ENCODE peak calls at places on chromosome X, in ten cellular contexts. J is NT2/D1, W is H1, I is astrocyte, V is mammary epithelial cell, U is colonic mucosa, Y is fibroblast of lung, S is adipocyte, P is IMR-90, M is HCT116. R is an unnamed sample.

GRCh38 chrX:42289492-42290385 is 366.4 kb upstream of the CASK start:
- DNase-seq in J (no peak), W (no peak), I (no peak), V (no peak), U (no peak), Y (no peak), S (no peak), P (no peak), M (no peak), R (no peak)

GRCh38 chrX:115968436-115969252 is 201.9 kb upstream of the AGTR2 start:
- DNase-seq in J (peak), W (peak), I (peak), V (peak), U (peak), Y (peak), S (peak), P (no peak), M (peak), R (peak)

GRCh38 chrX:18468599-18468998 is 43.2 kb downstream of the CDKL5 start:
- DNase-seq in J (no peak), W (no peak), I (no peak), V (no peak), U (no peak), Y (no peak), S (no peak), P (no peak), M (no peak), R (no peak)

GRCh38 chrX:50635811-50636365 is 165.3 kb upstream of the DGKK start:
- DNase-seq in J (no peak), W (no peak), I (no peak), V (no peak), U (no peak), Y (no peak), S (no peak), P (no peak), M (no peak), R (no peak)

GRCh38 chrX:119503484-119503861 is 35.2 kb downstream of the SLC25A5 start:
- DNase-seq in J (no peak), W (no peak), I (peak), V (peak), U (peak), Y (peak), S (peak), P (peak), M (no peak), R (peak)

GRCh38 chrX:45807572-45808425 is 607.1 kb upstream of the DIPK2B start:
- DNase-seq in J (no peak), W (no peak), I (peak), V (peak), U (no peak), Y (peak), S (peak), P (peak), M (no peak), R (no peak)

GRCh38 chrX:125175991-125176390 is 143.7 kb upstream of the TEX13C start:
- DNase-seq in J (no peak), W (no peak), I (no peak), V (no peak), U (no peak), Y (no peak), S (no peak), P (no peak), M (no peak), R (no peak)

GRCh38 chrX:1720826-1721225 is 106.0 kb downstream of the ASMT start:
- DNase-seq in J (no peak), W (no peak), I (no peak), V (no peak), U (no peak), Y (no peak), S (no peak), P (no peak), M (no peak), R (no peak)

GRCh38 chrX:69262036-69262905 is 97.0 kb upstream of the PJA1 start:
- DNase-seq in J (no peak), W (no peak), I (peak), V (peak), U (no peak), Y (peak), S (no peak), P (peak), M (no peak), R (no peak)

GRCh38 chrX:27600686-27601085 is 10.5 kb downstream of the DCAF8L2 start:
- DNase-seq in J (no peak), W (no peak), I (peak), V (peak), U (no peak), Y (peak), S (no peak), P (no peak), M (no peak), R (no peak)

GRCh38 chrX:9510980-9511379 is 46.1 kb downstream of the TBL1X start:
- DNase-seq in J (no peak), W (no peak), I (no peak), V (no peak), U (no peak), Y (no peak), S (no peak), P (no peak), M (no peak), R (no peak)

GRCh38 chrX:40080896-40081678 is 16.7 kb downstream of the BCOR start:
- DNase-seq in J (no peak), W (no peak), I (no peak), V (no peak), U (no peak), Y (no peak), S (no peak), P (no peak), M (no peak), R (no peak)

GRCh38 chrX:52553995-52554642 is 37.3 kb upstream of the XAGE1B start:
- DNase-seq in J (no peak), W (no peak), I (no peak), V (no peak), U (no peak), Y (no peak), S (no peak), P (no peak), M (no peak), R (no peak)

GRCh38 chrX:12647230-12647629 is 144.0 kb upstream of the PRPS2 start:
- DNase-seq in J (no peak), W (no peak), I (no peak), V (no peak), U (no peak), Y (no peak), S (no peak), P (no peak), M (no peak), R (no peak)

DNA sequence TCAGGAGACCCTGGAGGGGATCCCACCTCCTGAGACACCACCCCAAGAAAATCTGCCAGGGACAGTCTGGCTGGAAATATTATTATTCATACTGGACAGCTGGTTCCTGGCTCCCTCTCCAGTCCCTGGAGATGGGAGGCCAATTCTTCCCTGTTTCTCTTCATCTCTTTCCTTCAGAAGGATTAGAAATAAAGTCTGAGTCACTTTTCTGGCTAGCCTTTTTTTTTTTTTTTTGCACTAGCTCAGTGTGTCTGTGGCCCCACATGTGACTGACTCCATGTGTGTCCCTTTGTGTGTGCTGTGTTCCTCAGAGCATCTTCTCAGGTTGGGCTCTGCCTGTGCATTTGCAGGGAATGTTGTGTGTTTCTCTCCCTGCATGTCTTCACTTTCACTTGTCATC is 1.8 kb upstream of the FRMPD3 start:
- DNase-seq in J (no peak), W (no peak), I (no peak), V (no peak), U (no peak), Y (no peak), S (no peak), P (no peak), M (no peak), R (no peak)
- H3K9ac ChIP-seq in J (no peak), W (no peak), I (no peak), V (no peak), U (no peak), Y (no peak), S (no peak), P (no peak), M (no peak), R (no peak)

DNA sequence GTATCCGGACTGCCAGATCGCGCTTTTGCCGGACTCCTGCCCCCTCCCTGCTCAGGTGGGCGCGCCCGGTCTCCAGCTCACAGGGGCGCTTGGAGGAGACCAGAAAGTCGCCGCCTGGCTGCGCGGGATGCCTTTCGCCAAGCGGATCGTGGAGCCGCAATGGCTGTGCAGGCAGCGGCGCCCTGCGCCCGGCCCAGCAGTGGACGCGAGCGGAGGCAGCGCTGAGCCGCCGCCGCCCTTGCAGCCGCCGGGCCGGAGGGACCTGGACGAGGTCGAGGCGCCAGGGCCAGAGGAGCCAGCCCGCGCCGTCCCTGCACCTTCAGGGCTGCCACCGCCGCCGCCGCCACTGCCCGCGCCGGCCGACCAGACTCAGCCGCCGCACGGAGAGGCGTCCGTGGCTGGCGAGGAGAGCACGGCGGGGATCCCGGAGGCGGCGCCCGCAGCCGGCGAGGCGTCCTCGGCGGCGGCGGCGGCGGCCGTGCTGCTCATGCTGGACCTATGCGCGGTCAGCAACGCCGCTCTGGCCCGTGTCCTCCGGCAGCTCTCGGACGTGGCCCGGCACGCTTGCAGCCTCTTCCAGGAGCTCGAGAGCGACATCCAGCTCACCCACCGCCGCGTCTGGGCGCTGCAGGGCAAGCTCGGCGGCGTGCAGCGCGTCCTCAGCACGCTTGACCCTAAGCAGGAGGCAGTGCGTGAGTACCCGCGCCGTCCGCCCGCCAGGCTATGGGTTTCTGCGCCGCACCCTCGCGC is 806 bp downstream of the NHS start:
- DNase-seq in J (no peak), W (peak), I (no peak), V (peak), U (no peak), Y (peak), S (peak), P (peak), M (no peak), R (peak)
- H3K9ac ChIP-seq in J (peak), W (no peak), I (peak), V (peak), U (peak), Y (peak), S (peak), P (peak), M (peak), R (no peak)

DNA sequence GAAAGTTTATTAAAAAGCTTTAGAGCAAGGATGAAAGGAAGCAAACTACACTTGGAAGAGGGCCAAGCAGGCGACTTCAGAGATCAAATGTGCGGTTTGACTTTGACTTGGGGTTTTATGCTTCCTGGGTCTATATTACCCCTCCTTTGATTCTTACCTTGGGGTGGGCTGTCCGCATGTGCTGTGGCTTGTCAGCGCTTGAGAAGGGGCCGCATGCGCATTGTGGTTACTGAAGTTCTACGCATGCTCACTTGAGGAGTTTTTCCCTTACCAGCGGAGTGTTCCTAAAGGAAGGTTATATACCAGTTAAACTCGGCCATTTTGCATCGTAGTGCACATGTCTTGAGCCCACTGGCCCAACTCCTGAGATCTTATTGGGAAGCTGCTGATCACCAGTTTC is 9.9 kb downstream of the ZNF157 start:
- DNase-seq in J (no peak), W (no peak), I (no peak), V (peak), U (peak), Y (no peak), S (no peak), P (no peak), M (no peak), R (no peak)
- H3K9ac ChIP-seq in J (no peak), W (no peak), I (no peak), V (no peak), U (no peak), Y (no peak), S (no peak), P (no peak), M (no peak), R (no peak)

GRCh38 chrX:43357741-43358140 is 298.4 kb upstream of the MAOA start:
- DNase-seq in J (no peak), W (no peak), I (no peak), V (no peak), U (no peak), Y (no peak), S (no peak), P (no peak), M (no peak), R (no peak)
- H3K9ac ChIP-seq in J (no peak), W (no peak), I (no peak), V (no peak), U (no peak), Y (no peak), S (no peak), P (no peak), M (no peak), R (no peak)

GRCh38 chrX:14029039-14029424 is 660 bp downstream of the GEMIN8 start:
- DNase-seq in J (no peak), W (no peak), I (no peak), V (peak), U (no peak), Y (peak), S (peak), P (no peak), M (no peak), R (no peak)
- H3K9ac ChIP-seq in J (peak), W (peak), I (peak), V (peak), U (peak), Y (peak), S (peak), P (peak), M (peak), R (peak)

DNA sequence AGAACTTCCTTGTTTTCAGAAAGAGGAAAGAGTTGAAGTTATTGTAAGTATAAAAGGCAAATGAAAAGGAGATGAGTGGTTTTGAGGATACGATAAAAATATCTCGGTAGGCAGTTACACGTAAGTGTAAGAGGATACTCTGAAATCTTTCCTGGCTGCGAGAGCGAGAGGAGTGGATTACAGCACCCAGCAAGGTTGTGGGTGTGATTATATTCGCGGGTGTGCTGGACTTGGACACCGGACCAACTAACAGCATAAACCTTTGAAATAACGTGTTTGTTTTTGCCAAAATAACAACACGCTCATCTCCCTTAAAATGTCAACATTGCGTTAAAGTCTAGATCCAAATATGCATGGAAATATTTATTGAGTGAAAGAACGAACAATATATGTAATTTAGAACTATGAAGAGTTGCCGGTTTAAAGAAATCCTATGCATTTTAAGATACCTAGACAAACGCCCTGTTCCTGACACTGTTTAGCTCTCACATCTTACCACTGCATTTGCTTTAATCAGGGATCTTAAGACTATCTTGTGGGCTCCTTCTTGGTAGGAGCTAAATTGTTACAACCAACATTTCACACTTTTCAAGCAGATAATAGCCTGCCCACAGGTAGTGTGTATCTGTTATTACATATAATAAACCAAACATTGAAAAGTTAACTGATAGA is 96.4 kb upstream of the RPS6KA3 start:
- DNase-seq in J (no peak), W (no peak), I (peak), V (no peak), U (no peak), Y (no peak), S (no peak), P (peak), M (no peak), R (no peak)
- H3K9ac ChIP-seq in J (no peak), W (no peak), I (peak), V (no peak), U (peak), Y (no peak), S (no peak), P (no peak), M (no peak), R (no peak)

R was measured in endodermal cell.